ENCODE peak calls at places on chromosomes 2 and 18, in nine cellular contexts. S is neural progenitor cell, X is fibroblast of lung, B is prostate gland, O is cardiac fibroblast, R is coronary artery, K is psoas muscle, Q is BJ, H is bronchial epithelial cell. D is an unnamed sample.

GRCh38 chr2:218152777-218153176 is 14.0 kb downstream of the CXCR1 start:
- DNase-seq in S (no peak), X (no peak), B (peak), O (no peak), R (no peak), K (no peak), Q (no peak), H (peak), D (peak)

GRCh38 chr2:11784747-11785610 is 38.5 kb downstream of the LPIN1 start:
- DNase-seq in S (peak), X (peak), B (peak), O (peak), R (peak), K (peak), Q (no peak), H (peak), D (peak)

GRCh38 chr2:124563415-124563814 is 538.3 kb downstream of the CNTNAP5 start:
- DNase-seq in S (no peak), X (no peak), B (no peak), O (no peak), R (no peak), K (no peak), Q (no peak), H (peak), D (no peak)

GRCh38 chr2:102233132-102233884 is 46.5 kb downstream of the IL1RL2 start:
- DNase-seq in S (no peak), X (no peak), B (no peak), O (no peak), R (no peak), K (no peak), Q (no peak), H (no peak), D (no peak)

GRCh38 chr2:25473758-25474335 is 132.1 kb upstream of the DNMT3A start:
- DNase-seq in S (no peak), X (no peak), B (no peak), O (peak), R (no peak), K (no peak), Q (no peak), H (no peak), D (no peak)

GRCh38 chr2:51722311-51722710 is 690.4 kb upstream of the NRXN1 start:
- DNase-seq in S (no peak), X (peak), B (no peak), O (peak), R (no peak), K (no peak), Q (no peak), H (peak), D (peak)

GRCh38 chr18:48216639-48217280 is 192.4 kb downstream of the ZBTB7C start:
- DNase-seq in S (no peak), X (no peak), B (no peak), O (no peak), R (no peak), K (no peak), Q (no peak), H (no peak), D (no peak)

GRCh38 chr2:234702731-234703225 is 205.9 kb upstream of the ARL4C start:
- DNase-seq in S (no peak), X (no peak), B (no peak), O (no peak), R (no peak), K (no peak), Q (no peak), H (peak), D (peak)

GRCh38 chr18:55433688-55434087 is 154.3 kb downstream of the TCF4 start:
- DNase-seq in S (no peak), X (no peak), B (no peak), O (no peak), R (no peak), K (no peak), Q (no peak), H (no peak), D (no peak)

GRCh38 chr18:6629635-6630140 is 99.8 kb upstream of the ARHGAP28 start:
- DNase-seq in S (no peak), X (peak), B (no peak), O (peak), R (no peak), K (no peak), Q (no peak), H (peak), D (peak)

GRCh38 chr2:235850289-235850688 is 317.9 kb downstream of the GBX2 start:
- DNase-seq in S (no peak), X (no peak), B (no peak), O (no peak), R (no peak), K (no peak), Q (no peak), H (no peak), D (no peak)

GRCh38 chr2:141692829-141693228 is 438.0 kb downstream of the LRP1B start:
- DNase-seq in S (no peak), X (no peak), B (no peak), O (no peak), R (no peak), K (no peak), Q (no peak), H (no peak), D (no peak)

GRCh38 chr2:210007895-210008294 is 5.5 kb downstream of the RPE start:
- DNase-seq in S (no peak), X (no peak), B (no peak), O (no peak), R (no peak), K (no peak), Q (no peak), H (peak), D (peak)

GRCh38 chr2:16633632-16634430 is 31.8 kb downstream of the CYRIA start:
- DNase-seq in S (no peak), X (no peak), B (no peak), O (no peak), R (no peak), K (no peak), Q (no peak), H (peak), D (peak)

GRCh38 chr2:176852667-176853066 is 359.9 kb upstream of the HNRNPA3 start:
- DNase-seq in S (no peak), X (no peak), B (no peak), O (no peak), R (no peak), K (no peak), Q (no peak), H (no peak), D (no peak)

GRCh38 chr2:23502096-23502495 is 117.1 kb downstream of the KLHL29 start:
- DNase-seq in S (no peak), X (no peak), B (peak), O (peak), R (no peak), K (peak), Q (no peak), H (peak), D (peak)

GRCh38 chr2:101692766-101693165 is 4.7 kb upstream of the MAP4K4 start:
- DNase-seq in S (no peak), X (no peak), B (no peak), O (peak), R (no peak), K (no peak), Q (no peak), H (no peak), D (no peak)

GRCh38 chr2:110853516-110853915 is 121.1 kb downstream of the ACOXL start:
- DNase-seq in S (peak), X (peak), B (no peak), O (peak), R (no peak), K (no peak), Q (no peak), H (peak), D (peak)

GRCh38 chr2:150472122-150472899 is 15.2 kb downstream of the RND3 start:
- DNase-seq in S (no peak), X (peak), B (no peak), O (peak), R (no peak), K (peak), Q (peak), H (peak), D (peak)

GRCh38 chr2:109594246-109594900 is 19.4 kb downstream of the SEPTIN10 start:
- DNase-seq in S (no peak), X (no peak), B (no peak), O (no peak), R (no peak), K (no peak), Q (no peak), H (peak), D (peak)

GRCh38 chr2:216349366-216349765 is 22.9 kb downstream of the MARCHF4 start:
- DNase-seq in S (peak), X (no peak), B (no peak), O (no peak), R (no peak), K (no peak), Q (no peak), H (no peak), D (no peak)

GRCh38 chr2:240728827-240729226 is 37.2 kb downstream of the AQP12A start:
- DNase-seq in S (no peak), X (peak), B (no peak), O (peak), R (no peak), K (no peak), Q (no peak), H (no peak), D (no peak)

GRCh38 chr2:36371963-36372391 is 16.4 kb downstream of the CRIM1 start:
- DNase-seq in S (peak), X (peak), B (peak), O (peak), R (no peak), K (no peak), Q (peak), H (peak), D (peak)

GRCh38 chr2:83221258-83221657 is 1237.8 kb downstream of the SUCLG1 start:
- DNase-seq in S (no peak), X (peak), B (no peak), O (peak), R (no peak), K (no peak), Q (no peak), H (peak), D (peak)

GRCh38 chr2:1136071-1136470 is 185.4 kb downstream of the SNTG2 start:
- DNase-seq in S (peak), X (peak), B (no peak), O (peak), R (no peak), K (no peak), Q (no peak), H (no peak), D (no peak)
- TF ChIP-seq CTCF in S (peak), X (peak), B (no peak), O (peak), R (no peak), K (no peak), Q (peak), H (no peak), D (no peak)

GRCh38 chr18:51192026-51192425 is 5.5 kb downstream of the MEX3C start:
- DNase-seq in S (no peak), X (no peak), B (no peak), O (no peak), R (no peak), K (no peak), Q (no peak), H (no peak), D (no peak)
- H3K4me3 ChIP-seq in S (peak), X (no peak), B (no peak), O (no peak), R (no peak), K (no peak), Q (no peak), H (no peak), D (no peak)

DNA sequence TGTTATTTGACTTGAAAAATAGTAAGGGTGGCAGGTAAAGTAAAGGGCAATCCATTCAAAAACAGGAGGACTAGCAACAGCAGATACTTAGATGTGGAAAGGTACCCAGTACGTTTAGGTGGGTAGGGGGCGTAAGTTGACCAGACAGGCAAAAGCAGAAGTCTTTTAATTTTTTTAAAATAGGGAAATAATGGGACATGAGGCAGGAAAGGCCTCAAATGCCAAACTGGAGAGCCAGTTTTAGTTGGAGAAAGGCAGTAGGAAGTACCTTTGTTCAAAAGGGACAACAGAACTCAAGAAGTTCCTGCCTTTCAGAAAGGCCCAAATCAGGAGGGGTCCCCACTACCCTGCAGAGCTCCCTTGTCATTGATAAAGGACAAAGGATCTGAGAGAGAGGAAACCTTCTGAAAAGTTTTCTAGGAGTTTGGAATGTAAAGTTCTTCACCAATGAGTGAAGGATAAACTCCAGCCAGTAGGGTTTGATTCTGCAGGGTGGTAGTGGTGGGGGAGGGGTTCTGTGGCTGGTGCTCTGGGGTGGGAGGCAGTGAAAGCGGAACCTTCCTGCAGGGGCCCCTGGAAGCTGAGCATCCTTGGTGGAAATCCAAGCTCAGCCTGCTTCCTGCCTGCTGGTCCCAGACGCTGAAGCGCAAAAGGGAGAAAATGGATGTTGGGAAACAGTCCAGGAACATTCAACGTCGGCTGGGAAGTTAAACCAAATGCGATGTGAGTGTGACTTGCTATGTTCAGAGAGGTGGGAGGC is 40.1 kb downstream of the TMEM17 start:
- DNase-seq in S (peak), X (peak), B (no peak), O (peak), R (peak), K (no peak), Q (no peak), H (no peak), D (no peak)
- TF ChIP-seq CTCF in S (no peak), X (peak), B (no peak), O (no peak), R (no peak), K (no peak), Q (no peak), H (no peak), D (no peak)

GRCh38 chr2:70125498-70125898 is 38.2 kb downstream of the PCBP1 start:
- DNase-seq in S (no peak), X (no peak), B (no peak), O (no peak), R (no peak), K (no peak), Q (no peak), H (no peak), D (no peak)
- H3K4me3 ChIP-seq in S (peak), X (peak), B (peak), O (peak), R (peak), K (peak), Q (peak), H (peak), D (peak)

GRCh38 chr18:13108330-13108729 is 110.2 kb upstream of the LDLRAD4 start:
- DNase-seq in S (no peak), X (no peak), B (no peak), O (no peak), R (no peak), K (no peak), Q (no peak), H (no peak), D (no peak)

GRCh38 chr18:13107074-13107473 is 111.5 kb upstream of the LDLRAD4 start:
- DNase-seq in S (no peak), X (peak), B (no peak), O (no peak), R (no peak), K (no peak), Q (no peak), H (no peak), D (no peak)

GRCh38 chr18:13110559-13110958 is 108.0 kb upstream of the LDLRAD4 start:
- DNase-seq in S (no peak), X (no peak), B (no peak), O (no peak), R (no peak), K (no peak), Q (no peak), H (no peak), D (no peak)

GRCh38 chr18:13112982-13113381 is 105.6 kb upstream of the LDLRAD4 start:
- DNase-seq in S (peak), X (peak), B (no peak), O (peak), R (no peak), K (no peak), Q (no peak), H (peak), D (peak)
- TF ChIP-seq CTCF in S (peak), X (peak), B (no peak), O (peak), R (no peak), K (peak), Q (peak), H (no peak), D (peak)

GRCh38 chr2:202679980-202680379 is 45.2 kb downstream of the FAM117B start:
- DNase-seq in S (no peak), X (no peak), B (no peak), O (no peak), R (no peak), K (no peak), Q (no peak), H (no peak), D (no peak)

GRCh38 chr2:202687276-202687675 is 52.5 kb downstream of the FAM117B start:
- DNase-seq in S (no peak), X (no peak), B (no peak), O (no peak), R (no peak), K (no peak), Q (no peak), H (peak), D (peak)

GRCh38 chr2:202680512-202680911 is 45.7 kb downstream of the FAM117B start:
- DNase-seq in S (no peak), X (no peak), B (no peak), O (no peak), R (no peak), K (no peak), Q (no peak), H (no peak), D (no peak)

GRCh38 chr2:202681688-202682205 is 47.0 kb downstream of the FAM117B start:
- DNase-seq in S (peak), X (no peak), B (no peak), O (no peak), R (no peak), K (no peak), Q (no peak), H (no peak), D (no peak)

DNA sequence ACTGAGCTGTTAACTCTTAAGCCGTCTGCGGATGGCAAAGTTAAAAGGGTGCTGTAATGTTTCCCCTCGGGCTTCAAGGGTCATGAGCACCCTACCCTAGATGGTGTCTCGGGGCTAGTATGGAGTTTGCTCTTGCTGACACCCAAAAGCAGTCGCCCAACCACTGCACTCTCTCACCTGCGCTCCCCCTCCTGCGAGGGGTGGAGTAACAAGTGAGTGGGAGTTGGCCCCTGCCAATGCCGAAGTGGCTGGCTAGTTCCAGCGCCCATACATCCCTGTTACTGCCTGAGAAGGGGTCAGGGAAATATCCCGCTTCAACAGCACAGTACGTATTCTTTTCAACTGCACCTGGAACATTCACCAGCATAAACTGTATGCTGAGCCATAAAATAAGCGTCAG is 47.5 kb downstream of the FAM117B start:
- DNase-seq in S (no peak), X (no peak), B (no peak), O (no peak), R (no peak), K (no peak), Q (no peak), H (no peak), D (no peak)
- H3K4me3 ChIP-seq in S (no peak), X (no peak), B (no peak), O (no peak), R (no peak), K (no peak), Q (no peak), H (no peak), D (no peak)

GRCh38 chr2:233412405-233412804 is 58.1 kb downstream of the DGKD start:
- DNase-seq in S (no peak), X (no peak), B (no peak), O (no peak), R (no peak), K (no peak), Q (no peak), H (peak), D (peak)

GRCh38 chr2:233410191-233410760 is 56.0 kb downstream of the DGKD start:
- DNase-seq in S (no peak), X (no peak), B (no peak), O (no peak), R (no peak), K (no peak), Q (no peak), H (no peak), D (no peak)

GRCh38 chr2:233413046-233413445 is 58.8 kb downstream of the DGKD start:
- DNase-seq in S (no peak), X (peak), B (no peak), O (peak), R (no peak), K (no peak), Q (no peak), H (peak), D (peak)

GRCh38 chr2:233409286-233409991 is 55.1 kb downstream of the DGKD start:
- DNase-seq in S (no peak), X (no peak), B (no peak), O (peak), R (no peak), K (no peak), Q (no peak), H (no peak), D (no peak)

DNA sequence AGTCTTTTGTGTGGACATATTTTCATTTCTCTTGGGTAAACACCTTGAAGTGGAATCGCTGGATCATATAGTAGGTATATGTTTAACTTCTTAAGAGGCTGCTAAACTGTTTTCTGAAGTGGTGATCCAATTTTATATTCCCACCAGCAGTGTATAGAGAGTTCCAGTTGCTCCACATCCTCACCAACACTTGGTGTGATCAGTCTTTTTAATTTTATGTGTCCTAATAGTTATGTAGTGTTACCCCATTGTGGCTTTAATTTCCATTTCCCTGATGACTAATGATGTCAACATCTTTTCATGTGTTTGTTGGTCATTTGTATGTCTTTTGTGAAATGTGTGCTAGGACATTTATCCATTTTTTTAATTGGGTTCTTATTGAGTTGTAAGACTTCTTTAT is 56.9 kb downstream of the DGKD start:
- DNase-seq in S (no peak), X (no peak), B (no peak), O (no peak), R (no peak), K (no peak), Q (no peak), H (peak), D (peak)
- TF ChIP-seq CTCF in S (no peak), X (no peak), B (no peak), O (no peak), R (no peak), K (no peak), Q (no peak), H (no peak), D (no peak)

GRCh38 chr2:231626449-231626848 is 33.8 kb downstream of the TEX44 start:
- DNase-seq in S (no peak), X (no peak), B (no peak), O (no peak), R (no peak), K (no peak), Q (no peak), H (no peak), D (peak)

GRCh38 chr2:231633259-231633976 is 40.8 kb downstream of the TEX44 start:
- DNase-seq in S (no peak), X (no peak), B (no peak), O (no peak), R (no peak), K (no peak), Q (no peak), H (no peak), D (no peak)

GRCh38 chr2:231632559-231633142 is 40.0 kb downstream of the TEX44 start:
- DNase-seq in S (no peak), X (peak), B (no peak), O (peak), R (no peak), K (no peak), Q (peak), H (no peak), D (no peak)

GRCh38 chr2:231622963-231623362 is 30.3 kb downstream of the TEX44 start:
- DNase-seq in S (no peak), X (no peak), B (no peak), O (no peak), R (no peak), K (no peak), Q (no peak), H (no peak), D (no peak)

GRCh38 chr2:231627384-231628156 is 34.9 kb downstream of the TEX44 start:
- DNase-seq in S (no peak), X (no peak), B (no peak), O (peak), R (no peak), K (no peak), Q (no peak), H (no peak), D (no peak)
- H3K4me3 ChIP-seq in S (no peak), X (no peak), B (no peak), O (no peak), R (peak), K (peak), Q (no peak), H (no peak), D (no peak)

DNA sequence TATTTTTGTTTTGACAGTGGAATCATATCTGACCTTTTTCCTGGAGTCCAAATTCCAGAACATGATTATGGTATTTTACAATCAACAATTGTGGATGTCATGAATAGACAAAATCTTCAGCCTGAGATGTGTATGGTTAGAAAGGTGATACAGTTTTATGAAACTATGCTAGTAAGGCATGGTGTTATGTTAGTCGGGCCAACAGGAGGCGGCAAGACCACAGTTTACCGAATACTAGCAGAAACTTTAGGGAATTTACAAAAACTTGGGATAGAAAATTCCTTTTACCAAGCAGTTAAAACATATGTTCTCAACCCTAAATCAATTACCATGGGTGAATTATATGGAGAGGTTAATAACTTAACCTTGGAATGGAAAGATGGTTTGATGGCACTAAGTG is 137.0 kb downstream of the DNAH6 start:
- DNase-seq in S (no peak), X (peak), B (no peak), O (no peak), R (no peak), K (no peak), Q (no peak), H (no peak), D (no peak)
- TF ChIP-seq CTCF in S (peak), X (peak), B (no peak), O (no peak), R (no peak), K (no peak), Q (peak), H (no peak), D (no peak)

D was measured in epithelial cell of esophagus.